ENCODE peak calls at places on chromosomes 16 and 17, in seven cellular contexts. D is NCI-H510A treated with DMSO at 0.1 percent for 48 hours, J is SW 1271, H is T-helper 1 cell, O is NCI-H1048, T is NCI-H1436, E is tibial artery. G is an unnamed sample.

GRCh38 chr16:88454315-88455057 is 1.4 kb downstream of the ZFPM1 start:
- DNase-seq in J (no peak), D (no peak), T (no peak), E (no peak), H (peak; percentile 42), O (no peak), G (no peak)

GRCh38 chr17:38908676-38909181 is 16.7 kb upstream of the LASP1NB start:
- DNase-seq in J (no peak), D (no peak), E (peak; percentile 64), O (no peak), H (no peak), T (no peak), G (no peak)

GRCh38 chr17:79183221-79184158 is 108.9 kb downstream of the ENGASE start:
- DNase-seq in J (peak; percentile 9), H (no peak), T (no peak), O (no peak), D (no peak), E (no peak), G (no peak)

GRCh38 chr16:6190756-6191155 is 1093.2 kb upstream of the EEF2KMT start:
- DNase-seq in T (no peak), D (no peak), E (no peak), O (no peak), J (no peak), H (no peak), G (no peak)

GRCh38 chr16:84088695-84089395 is 27.9 kb downstream of the MBTPS1 start:
- DNase-seq in J (no peak), H (peak; percentile 28), T (no peak), O (no peak), E (no peak), D (no peak), G (no peak)

GRCh38 chr16:56549744-56550385 is 15.0 kb upstream of the MT4 start:
- DNase-seq in O (no peak), J (no peak), E (no peak), D (no peak), H (no peak), T (no peak), G (no peak)

GRCh38 chr17:80104321-80104955 is 3.1 kb downstream of the GAA start:
- DNase-seq in T (peak; percentile 33), D (peak; percentile 88), O (no peak), J (no peak), H (no peak), E (no peak), G (no peak)

GRCh38 chr17:16930571-16931317 is 41.2 kb downstream of the TNFRSF13B start:
- DNase-seq in H (no peak), T (no peak), E (no peak), D (no peak), O (no peak), J (no peak), G (no peak)

GRCh38 chr17:6313835-6314234 is 121.1 kb downstream of the AIPL1 start:
- DNase-seq in T (no peak), O (no peak), J (no peak), E (no peak), D (no peak), H (no peak), G (no peak)

GRCh38 chr16:87579691-87580090 is 22.6 kb upstream of the JPH3 start:
- DNase-seq in E (no peak), O (no peak), J (no peak), H (no peak), D (no peak), T (no peak), G (no peak)

GRCh38 chr16:4081035-4081434 is 35.2 kb downstream of the ADCY9 start:
- DNase-seq in J (no peak), E (no peak), O (no peak), H (no peak), T (no peak), D (no peak), G (no peak)

GRCh38 chr16:247027-247426 is 12.4 kb downstream of the FAM234A start:
- DNase-seq in T (no peak), E (no peak), H (no peak), O (no peak), J (no peak), D (no peak), G (no peak)

GRCh38 chr17:82696916-82697807 is 1.3 kb downstream of the RAB40B start:
- DNase-seq in J (no peak), E (no peak), T (no peak), O (no peak), D (no peak), H (peak; percentile 8), G (no peak)

GRCh38 chr16:57538235-57538711 is 1.9 kb upstream of the CCDC102A start:
- DNase-seq in H (no peak), O (no peak), E (peak; percentile 39), D (no peak), J (no peak), T (no peak), G (no peak)

GRCh38 chr17:74539281-74539820 is 6.6 kb downstream of the CD300C start:
- DNase-seq in J (no peak), H (no peak), O (no peak), E (no peak), D (no peak), T (no peak), G (no peak)

GRCh38 chr16:50301626-50302471 is 35.5 kb downstream of the ADCY7 start:
- DNase-seq in J (no peak), H (no peak), E (peak; percentile 80), T (no peak), O (no peak), D (no peak), G (no peak)

GRCh38 chr16:72469932-72470331 is 298.0 kb upstream of the PMFBP1 start:
- DNase-seq in E (no peak), O (no peak), T (no peak), J (no peak), D (peak; percentile 1), H (no peak), G (no peak)

GRCh38 chr16:46765050-46765449 is 16.9 kb upstream of the MYLK3 start:
- DNase-seq in J (no peak), E (no peak), D (no peak), H (no peak), T (no peak), O (no peak), G (no peak)

GRCh38 chr16:48497932-48498760 is 111.8 kb downstream of the N4BP1 start:
- DNase-seq in D (no peak), H (no peak), E (no peak), T (no peak), J (no peak), O (no peak), G (no peak)

GRCh38 chr17:2853722-2854580 is 57.7 kb downstream of the RAP1GAP2 start:
- DNase-seq in T (peak; percentile 23), J (no peak), D (peak; percentile 19), H (no peak), O (no peak), E (no peak), G (no peak)

GRCh38 chr17:80252871-80253270 is 7.8 kb upstream of the RNF213 start:
- DNase-seq in E (no peak), J (no peak), D (peak; percentile 68), T (peak; percentile 81), H (peak; percentile 79), O (no peak), G (no peak)

GRCh38 chr17:73138541-73139138 is 26.2 kb upstream of the SSTR2 start:
- DNase-seq in J (no peak), D (no peak), O (no peak), E (no peak), H (no peak), T (peak; percentile 15), G (no peak)

GRCh38 chr16:77868478-77868877 is 80.1 kb downstream of the VAT1L start:
- DNase-seq in D (no peak), E (no peak), O (no peak), H (no peak), T (no peak), J (no peak), G (no peak)

GRCh38 chr17:74950207-74950606 is 14.5 kb downstream of the OTOP3 start:
- DNase-seq in J (no peak), H (no peak), O (no peak), E (no peak), T (no peak), D (peak; percentile 71), G (no peak)

GRCh38 chr17:57391076-57391825 is 134.9 kb downstream of the MSI2 start:
- DNase-seq in T (no peak), H (no peak), O (no peak), E (peak; percentile 10), J (peak; percentile 75), D (peak; percentile 51), G (no peak)